ENCODE peak calls at places on chromosomes 7 and 10, in ten cellular contexts. F is A549; L is NCI-H1930; T is astrocyte of the spinal cord; J is CD8-positive, alpha-beta memory T cell; P is progenitor cell of endocrine pancreas; O is stimulated activated CD4-positive, alpha-beta T cell treated with anti-CD3 and anti-CD28 coated beads, Interleukin-4, amount 100 ng/mL, for 4 hours; K is left colon; A is activated CD4-positive, alpha-beta T cell treated with anti-CD3 and anti-CD28 coated beads, Interleukin-2, amount 50 U/mL, for 24 hours; U is B cell. G is an unnamed sample.

GRCh38 chr10:338176-339037 is 203.2 kb downstream of the ZMYND11 start:
- DNase-seq in J (no peak), L (no peak), T (peak), K (no peak), P (no peak), O (no peak), U (no peak), A (no peak), F (peak), G (no peak)

GRCh38 chr10:26755443-26755903 is 58.0 kb downstream of the PDSS1 start:
- DNase-seq in U (peak), A (no peak), K (no peak), P (no peak), F (peak), J (no peak), O (no peak), T (peak), L (no peak), G (no peak)

GRCh38 chr10:113555751-113556150 is 2.9 kb downstream of the HABP2 start:
- DNase-seq in O (no peak), U (no peak), L (no peak), P (no peak), A (no peak), J (no peak), F (no peak), K (no peak), T (no peak), G (no peak)

GRCh38 chr10:126391162-126391880 is 3.0 kb upstream of the ADAM12 start:
- DNase-seq in K (no peak), J (no peak), T (no peak), F (no peak), P (no peak), O (no peak), L (no peak), A (no peak), U (no peak), G (no peak)

GRCh38 chr7:133364959-133365680 is 112.2 kb downstream of the EXOC4 start:
- DNase-seq in L (no peak), K (no peak), U (no peak), O (no peak), F (no peak), T (peak), P (no peak), J (no peak), A (no peak), G (no peak)

GRCh38 chr10:75540357-75541335 is 109.2 kb downstream of the LRMDA start:
- DNase-seq in A (no peak), P (no peak), K (no peak), F (no peak), L (no peak), J (no peak), T (no peak), U (no peak), O (no peak), G (no peak)

GRCh38 chr7:124791426-124791825 is 25.8 kb upstream of the GPR37 start:
- DNase-seq in L (no peak), A (no peak), O (no peak), T (no peak), K (no peak), U (no peak), F (no peak), J (no peak), P (no peak), G (no peak)

GRCh38 chr10:18378766-18379165 is 238.5 kb downstream of the CACNB2 start:
- DNase-seq in A (no peak), P (no peak), K (no peak), O (no peak), L (no peak), F (no peak), U (no peak), T (no peak), J (no peak), G (no peak)

GRCh38 chr7:51246258-51247245 is 70.1 kb downstream of the COBL start:
- DNase-seq in O (no peak), U (no peak), P (no peak), F (no peak), A (no peak), J (no peak), T (no peak), K (no peak), L (no peak), G (no peak)

GRCh38 chr10:45179716-45180115 is 135.7 kb downstream of the OR13A1 start:
- DNase-seq in J (no peak), P (no peak), K (no peak), O (no peak), L (no peak), T (no peak), F (no peak), U (no peak), A (no peak), G (no peak)

G was measured in T follicular helper cell.